ENCODE peak calls at places on chromosome 2, in five cellular contexts. One of them, this sample, is unnamed.

GRCh38 chr2:96119981-96120720 is 3.8 kb upstream of the ADRA2B start:
- DNase-seq in kidney epithelial cell: no peak
- DNase-seq in breast epithelium: no peak
- DNase-seq in fibroblast of lung: no peak
- DNase-seq in heart right ventricle: no peak
- DNase-seq in this sample: no peak

GRCh38 chr2:190511104-190511503 is 23.4 kb downstream of the NEMP2 start:
- DNase-seq in heart right ventricle: no peak
- DNase-seq in breast epithelium: no peak
- DNase-seq in kidney epithelial cell: no peak
- DNase-seq in fibroblast of lung: peak; percentile 30
- DNase-seq in this sample: no peak

GRCh38 chr2:96091141-96091710 is 25.1 kb downstream of the ADRA2B start:
- DNase-seq in heart right ventricle: no peak
- DNase-seq in fibroblast of lung: no peak
- DNase-seq in kidney epithelial cell: no peak
- DNase-seq in breast epithelium: peak; percentile 35
- DNase-seq in this sample: no peak

GRCh38 chr2:100182494-100183355 is 40.3 kb upstream of the AFF3 start:
- DNase-seq in fibroblast of lung: no peak
- DNase-seq in breast epithelium: peak; percentile 62
- DNase-seq in kidney epithelial cell: no peak
- DNase-seq in heart right ventricle: peak; percentile 63
- DNase-seq in this sample: no peak

GRCh38 chr2:179260224-179260623 is 4.4 kb downstream of the SESTD1 start:
- DNase-seq in fibroblast of lung: no peak
- DNase-seq in heart right ventricle: no peak
- DNase-seq in kidney epithelial cell: no peak
- DNase-seq in breast epithelium: no peak
- DNase-seq in this sample: no peak

GRCh38 chr2:135985826-135986393 is 484 bp upstream of the DARS1 start:
- DNase-seq in heart right ventricle: no peak
- DNase-seq in fibroblast of lung: no peak
- DNase-seq in kidney epithelial cell: no peak
- DNase-seq in breast epithelium: no peak
- DNase-seq in this sample: no peak

GRCh38 chr2:23464156-23464555 is 79.2 kb downstream of the KLHL29 start:
- DNase-seq in fibroblast of lung: no peak
- DNase-seq in kidney epithelial cell: no peak
- DNase-seq in heart right ventricle: no peak
- DNase-seq in breast epithelium: no peak
- DNase-seq in this sample: no peak

GRCh38 chr2:120109186-120110061 is 96.5 kb downstream of the EPB41L5 start:
- DNase-seq in kidney epithelial cell: no peak
- DNase-seq in fibroblast of lung: peak; percentile 40
- DNase-seq in breast epithelium: no peak
- DNase-seq in heart right ventricle: no peak
- DNase-seq in this sample: no peak

GRCh38 chr2:102749938-102750337 is 11.9 kb upstream of the TMEM182 start:
- DNase-seq in breast epithelium: no peak
- DNase-seq in fibroblast of lung: no peak
- DNase-seq in heart right ventricle: no peak
- DNase-seq in kidney epithelial cell: no peak
- DNase-seq in this sample: no peak

GRCh38 chr2:16313235-16313980 is 352.2 kb downstream of the CYRIA start:
- DNase-seq in breast epithelium: no peak
- DNase-seq in kidney epithelial cell: no peak
- DNase-seq in heart right ventricle: no peak
- DNase-seq in fibroblast of lung: no peak
- DNase-seq in this sample: no peak

GRCh38 chr2:134109725-134110124 is 144.1 kb upstream of the MGAT5 start:
- DNase-seq in heart right ventricle: no peak
- DNase-seq in kidney epithelial cell: no peak
- DNase-seq in breast epithelium: no peak
- DNase-seq in fibroblast of lung: no peak
- DNase-seq in this sample: no peak

GRCh38 chr2:147424766-147425165 is 420.1 kb upstream of the ACVR2A start:
- DNase-seq in fibroblast of lung: peak; percentile 21
- DNase-seq in heart right ventricle: no peak
- DNase-seq in kidney epithelial cell: no peak
- DNase-seq in breast epithelium: no peak
- DNase-seq in this sample: no peak

GRCh38 chr2:236573066-236573929 is 3.7 kb downstream of the ACKR3 start:
- DNase-seq in kidney epithelial cell: no peak
- DNase-seq in heart right ventricle: no peak
- DNase-seq in breast epithelium: no peak
- DNase-seq in fibroblast of lung: no peak
- DNase-seq in this sample: no peak

GRCh38 chr2:121120991-121121390 is 164.0 kb downstream of the TFCP2L1 start:
- DNase-seq in breast epithelium: no peak
- DNase-seq in fibroblast of lung: no peak
- DNase-seq in kidney epithelial cell: no peak
- DNase-seq in heart right ventricle: no peak
- DNase-seq in this sample: no peak

GRCh38 chr2:161708350-161708974 is 84.2 kb downstream of the SLC4A10 start:
- DNase-seq in heart right ventricle: no peak
- DNase-seq in breast epithelium: no peak
- DNase-seq in kidney epithelial cell: no peak
- DNase-seq in fibroblast of lung: no peak
- DNase-seq in this sample: no peak

GRCh38 chr2:158586491-158586890 is 129.7 kb downstream of the PKP4 start:
- DNase-seq in kidney epithelial cell: no peak
- DNase-seq in heart right ventricle: no peak
- DNase-seq in fibroblast of lung: peak; percentile 76
- DNase-seq in breast epithelium: no peak
- DNase-seq in this sample: peak; percentile 78

GRCh38 chr2:31253344-31254155 is 19.6 kb downstream of the EHD3 start:
- DNase-seq in breast epithelium: no peak
- DNase-seq in kidney epithelial cell: no peak
- DNase-seq in heart right ventricle: no peak
- DNase-seq in fibroblast of lung: no peak
- DNase-seq in this sample: no peak

GRCh38 chr2:45706028-45706427 is 54.6 kb downstream of the PRKCE start:
- DNase-seq in fibroblast of lung: peak; percentile 36
- DNase-seq in breast epithelium: no peak
- DNase-seq in heart right ventricle: no peak
- DNase-seq in kidney epithelial cell: no peak
- DNase-seq in this sample: no peak

GRCh38 chr2:118857677-118858484 is 10.4 kb upstream of the EN1 start:
- DNase-seq in fibroblast of lung: no peak
- DNase-seq in breast epithelium: no peak
- DNase-seq in heart right ventricle: no peak
- DNase-seq in kidney epithelial cell: no peak
- DNase-seq in this sample: no peak

GRCh38 chr2:164369416-164369815 is 251.9 kb downstream of the GRB14 start:
- DNase-seq in heart right ventricle: no peak
- DNase-seq in breast epithelium: no peak
- DNase-seq in kidney epithelial cell: no peak
- DNase-seq in fibroblast of lung: peak; percentile 80
- DNase-seq in this sample: no peak

GRCh38 chr2:114022360-114023085 is 132.6 kb downstream of the ACTR3 start:
- DNase-seq in kidney epithelial cell: peak; percentile 93
- DNase-seq in breast epithelium: no peak
- DNase-seq in heart right ventricle: no peak
- DNase-seq in fibroblast of lung: peak; percentile 94
- DNase-seq in this sample: peak; percentile 55

GRCh38 chr2:186546842-186547241 is 43.0 kb upstream of the ITGAV start:
- DNase-seq in heart right ventricle: no peak
- DNase-seq in breast epithelium: no peak
- DNase-seq in kidney epithelial cell: no peak
- DNase-seq in fibroblast of lung: peak; percentile 70
- DNase-seq in this sample: no peak

GRCh38 chr2:221571391-221572179 is 519 bp downstream of the EPHA4 start:
- DNase-seq in fibroblast of lung: peak; percentile 50
- DNase-seq in heart right ventricle: peak; percentile 51
- DNase-seq in breast epithelium: no peak
- DNase-seq in kidney epithelial cell: no peak
- DNase-seq in this sample: no peak

GRCh38 chr2:170713280-170714155 is 1.6 kb upstream of the SP5 start:
- DNase-seq in kidney epithelial cell: no peak
- DNase-seq in breast epithelium: no peak
- DNase-seq in heart right ventricle: peak; percentile 15
- DNase-seq in fibroblast of lung: no peak
- DNase-seq in this sample: no peak

GRCh38 chr2:45793564-45793963 is 142.1 kb downstream of the PRKCE start:
- DNase-seq in fibroblast of lung: no peak
- DNase-seq in kidney epithelial cell: no peak
- DNase-seq in heart right ventricle: no peak
- DNase-seq in breast epithelium: no peak
- DNase-seq in this sample: no peak

GRCh38 chr2:127995725-127996124 is 32.1 kb downstream of the SAP130 start:
- DNase-seq in fibroblast of lung: no peak
- DNase-seq in breast epithelium: no peak
- DNase-seq in heart right ventricle: no peak
- DNase-seq in kidney epithelial cell: no peak
- DNase-seq in this sample: no peak

DNA sequence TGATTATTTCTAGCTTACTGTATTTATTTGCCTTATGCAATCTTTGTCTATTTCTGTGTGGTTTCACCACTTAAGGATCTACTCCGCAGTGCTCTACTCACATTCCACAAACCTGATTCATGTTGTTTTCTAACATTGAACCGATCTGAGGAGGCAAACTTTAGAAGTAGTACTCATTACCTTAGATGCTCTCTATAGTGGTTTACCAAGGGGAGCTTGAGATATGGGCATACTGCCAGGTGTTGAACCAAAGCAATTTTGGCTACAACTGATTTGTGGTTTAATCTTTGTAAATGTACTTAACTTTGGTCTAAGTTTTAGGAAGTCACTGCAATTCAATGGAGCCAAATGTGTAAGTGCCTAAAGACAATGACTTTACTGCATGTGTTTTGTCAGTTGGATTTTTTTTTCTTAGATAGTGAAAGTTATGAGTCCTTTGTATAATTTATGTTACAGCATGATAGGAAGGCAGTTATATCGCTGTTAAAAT is 50.1 kb downstream of the MAP2 start:
- DNase-seq in fibroblast of lung: peak; percentile 98
- DNase-seq in heart right ventricle: no peak
- DNase-seq in breast epithelium: no peak
- DNase-seq in kidney epithelial cell: peak; percentile 90
- DNase-seq in this sample: peak; percentile 70
- H3K4me3 ChIP-seq in fibroblast of lung: no peak overlapping the region
- H3K4me3 ChIP-seq in heart right ventricle: no peak overlapping the region
- H3K4me3 ChIP-seq in breast epithelium: no peak overlapping the region
- H3K4me3 ChIP-seq in kidney epithelial cell: no peak overlapping the region
- H3K4me3 ChIP-seq in this sample: no peak overlapping the region

GRCh38 chr2:84942166-84942565 is 28.8 kb upstream of the KCMF1 start:
- DNase-seq in fibroblast of lung: no peak
- DNase-seq in kidney epithelial cell: no peak
- DNase-seq in breast epithelium: no peak
- DNase-seq in heart right ventricle: no peak
- DNase-seq in this sample: no peak

GRCh38 chr2:84940836-84941412 is 30.0 kb upstream of the KCMF1 start:
- DNase-seq in fibroblast of lung: no peak
- DNase-seq in kidney epithelial cell: no peak
- DNase-seq in heart right ventricle: no peak
- DNase-seq in breast epithelium: no peak
- DNase-seq in this sample: no peak

GRCh38 chr2:84938194-84938879 is 32.6 kb upstream of the KCMF1 start:
- DNase-seq in breast epithelium: no peak
- DNase-seq in heart right ventricle: no peak
- DNase-seq in kidney epithelial cell: no peak
- DNase-seq in fibroblast of lung: peak; percentile 65
- DNase-seq in this sample: no peak

GRCh38 chr2:84940088-84940470 is 30.9 kb upstream of the KCMF1 start:
- DNase-seq in breast epithelium: no peak
- DNase-seq in fibroblast of lung: no peak
- DNase-seq in heart right ventricle: no peak
- DNase-seq in kidney epithelial cell: no peak
- DNase-seq in this sample: no peak

GRCh38 chr2:84939426-84940087 is 31.4 kb upstream of the KCMF1 start:
- DNase-seq in breast epithelium: no peak
- DNase-seq in kidney epithelial cell: no peak
- DNase-seq in heart right ventricle: no peak
- DNase-seq in fibroblast of lung: no peak
- DNase-seq in this sample: no peak
- TF ChIP-seq CTCF in breast epithelium: no peak
- TF ChIP-seq CTCF in kidney epithelial cell: no peak
- TF ChIP-seq CTCF in heart right ventricle: no peak
- TF ChIP-seq CTCF in fibroblast of lung: no peak
- TF ChIP-seq CTCF in this sample: no peak

GRCh38 chr2:229027353-229028115 is 243.6 kb downstream of the PID1 start:
- DNase-seq in fibroblast of lung: no peak
- DNase-seq in breast epithelium: no peak
- DNase-seq in kidney epithelial cell: no peak
- DNase-seq in heart right ventricle: no peak
- DNase-seq in this sample: no peak
- H3K27me3 ChIP-seq in fibroblast of lung: no peaks in the 10 kb centered on the region
- H3K27me3 ChIP-seq in breast epithelium: no peaks in the 10 kb centered on the region
- H3K27me3 ChIP-seq in kidney epithelial cell: no peaks in the 10 kb centered on the region
- H3K27me3 ChIP-seq in heart right ventricle: no peaks in the 10 kb centered on the region
- H3K27me3 ChIP-seq in this sample: no peaks in the 10 kb centered on the region

GRCh38 chr2:218008060-218009040 is 5.6 kb upstream of the TNS1 start:
- DNase-seq in heart right ventricle: no peak
- DNase-seq in kidney epithelial cell: no peak
- DNase-seq in breast epithelium: no peak
- DNase-seq in fibroblast of lung: peak; percentile 76
- DNase-seq in this sample: no peak

GRCh38 chr2:218010116-218010837 is 7.5 kb upstream of the TNS1 start:
- DNase-seq in breast epithelium: no peak
- DNase-seq in fibroblast of lung: peak; percentile 48
- DNase-seq in kidney epithelial cell: no peak
- DNase-seq in heart right ventricle: peak; percentile 68
- DNase-seq in this sample: no peak

GRCh38 chr2:218010838-218011616 is 8.2 kb upstream of the TNS1 start:
- DNase-seq in breast epithelium: no peak
- DNase-seq in kidney epithelial cell: no peak
- DNase-seq in fibroblast of lung: no peak
- DNase-seq in heart right ventricle: no peak
- DNase-seq in this sample: no peak

GRCh38 chr2:218011641-218012040 is 8.8 kb upstream of the TNS1 start:
- DNase-seq in heart right ventricle: no peak
- DNase-seq in fibroblast of lung: no peak
- DNase-seq in kidney epithelial cell: no peak
- DNase-seq in breast epithelium: no peak
- DNase-seq in this sample: no peak

GRCh38 chr2:218009191-218010114 is 6.7 kb upstream of the TNS1 start:
- DNase-seq in fibroblast of lung: no peak
- DNase-seq in heart right ventricle: no peak
- DNase-seq in kidney epithelial cell: no peak
- DNase-seq in breast epithelium: no peak
- DNase-seq in this sample: no peak
- H3K4me3 ChIP-seq in fibroblast of lung: peak overlapping the region; percentile 62
- H3K4me3 ChIP-seq in heart right ventricle: peak overlapping the region; percentile 35
- H3K4me3 ChIP-seq in kidney epithelial cell: peak overlapping the region; percentile 54
- H3K4me3 ChIP-seq in breast epithelium: peak overlapping the region; percentile 63
- H3K4me3 ChIP-seq in this sample: peak overlapping the region; percentile 79

DNA sequence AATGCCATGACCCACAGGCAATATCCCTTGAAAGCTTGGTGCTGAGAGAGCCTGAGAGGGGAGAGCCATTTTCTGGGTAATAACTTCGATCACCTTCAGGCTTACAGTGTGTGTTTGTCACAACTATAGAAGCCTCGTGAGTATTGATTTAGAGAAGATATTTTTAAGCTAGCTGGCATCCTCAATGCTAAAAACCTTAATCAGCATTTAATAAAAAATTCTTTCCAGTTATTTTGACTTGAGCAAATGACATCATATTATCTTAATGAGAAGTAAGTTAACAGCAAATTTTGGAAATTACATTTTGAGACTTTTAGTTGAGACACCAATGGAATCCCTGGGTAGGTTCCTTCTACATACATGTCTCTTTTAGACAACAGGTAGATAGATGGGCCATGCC is 283.7 kb downstream of the NYAP2 start:
- DNase-seq in breast epithelium: no peak
- DNase-seq in fibroblast of lung: no peak
- DNase-seq in kidney epithelial cell: no peak
- DNase-seq in heart right ventricle: no peak
- DNase-seq in this sample: no peak
- TF ChIP-seq CTCF in breast epithelium: no peak
- TF ChIP-seq CTCF in fibroblast of lung: no peak
- TF ChIP-seq CTCF in kidney epithelial cell: no peak
- TF ChIP-seq CTCF in heart right ventricle: no peak
- TF ChIP-seq CTCF in this sample: no peak

This sample was measured in AG04450.